ENCODE peak calls at places on chromosomes 6 and 20, in ten cellular contexts. D is nephron progenitor cell; I is heart right ventricle; E is left ventricle myocardium superior; X is T-helper 17 cell; M is GM06990; Q is stimulated activated CD4-positive, alpha-beta T cell treated with anti-CD3 and anti-CD28 coated beads, TNF-alpha, amount 100 ng/mL, for 24 hours; B is CD8-positive, alpha-beta T cell; O is adipocyte; U is ascending aorta. K is an unnamed sample.

GRCh38 chr6:169502445-169502844 is 199.4 kb downstream of the WDR27 start:
- DNase-seq in D (no peak), I (no peak), E (no peak), X (no peak), M (no peak), Q (no peak), B (no peak), O (no peak), U (no peak), K (no peak)

GRCh38 chr20:62875419-62876355 is 14.1 kb upstream of the TCFL5 start:
- DNase-seq in D (peak), I (peak), E (peak), X (peak), M (no peak), Q (no peak), B (no peak), O (peak), U (peak), K (no peak)

GRCh38 chr20:1813101-1813529 is 82.1 kb upstream of the SIRPA start:
- DNase-seq in D (no peak), I (peak), E (peak), X (no peak), M (no peak), Q (no peak), B (no peak), O (peak), U (peak), K (no peak)

GRCh38 chr6:15089569-15090144 is 156.2 kb upstream of the JARID2 start:
- DNase-seq in D (peak), I (no peak), E (no peak), X (no peak), M (no peak), Q (no peak), B (no peak), O (no peak), U (no peak), K (no peak)

GRCh38 chr20:18754030-18754659 is 59.4 kb upstream of the SCP2D1 start:
- DNase-seq in D (no peak), I (no peak), E (no peak), X (no peak), M (no peak), Q (no peak), B (no peak), O (no peak), U (no peak), K (no peak)

GRCh38 chr6:35031611-35032529 is 109.3 kb downstream of the TCP11 start:
- DNase-seq in D (peak), I (no peak), E (no peak), X (no peak), M (no peak), Q (no peak), B (no peak), O (no peak), U (peak), K (no peak)

GRCh38 chr6:27809939-27810767 is 102.0 kb downstream of the OR2B2 start:
- DNase-seq in D (peak), I (peak), E (peak), X (peak), M (peak), Q (peak), B (peak), O (peak), U (peak), K (no peak)

GRCh38 chr6:169571123-169571962 is 130.5 kb downstream of the WDR27 start:
- DNase-seq in D (no peak), I (no peak), E (no peak), X (no peak), M (no peak), Q (no peak), B (no peak), O (peak), U (no peak), K (no peak)

GRCh38 chr6:165665384-165665672 is 2.3 kb upstream of the PDE10A start:
- DNase-seq in D (no peak), I (no peak), E (no peak), X (no peak), M (no peak), Q (no peak), B (no peak), O (no peak), U (no peak), K (no peak)

GRCh38 chr6:23890543-23891227 is 235.3 kb upstream of the NRSN1 start:
- DNase-seq in D (no peak), I (no peak), E (no peak), X (no peak), M (no peak), Q (no peak), B (no peak), O (peak), U (no peak), K (no peak)

GRCh38 chr20:13452470-13453124 is 186.1 kb downstream of the TASP1 start:
- DNase-seq in D (no peak), I (no peak), E (no peak), X (no peak), M (no peak), Q (no peak), B (no peak), O (no peak), U (no peak), K (no peak)

GRCh38 chr20:63232235-63233060 is 3.3 kb upstream of the BIRC7 start:
- DNase-seq in D (no peak), I (peak), E (no peak), X (no peak), M (no peak), Q (no peak), B (no peak), O (peak), U (no peak), K (no peak)

GRCh38 chr20:25553819-25554296 is 31.5 kb downstream of the NINL start:
- DNase-seq in D (peak), I (no peak), E (peak), X (no peak), M (no peak), Q (no peak), B (no peak), O (peak), U (no peak), K (no peak)

GRCh38 chr6:74551896-74552295 is 654.0 kb downstream of the COL12A1 start:
- DNase-seq in D (no peak), I (no peak), E (no peak), X (no peak), M (no peak), Q (no peak), B (no peak), O (peak), U (no peak), K (no peak)

GRCh38 chr6:118672678-118673077 is 21.3 kb upstream of the CEP85L start:
- DNase-seq in D (no peak), I (no peak), E (no peak), X (no peak), M (no peak), Q (no peak), B (no peak), O (no peak), U (no peak), K (no peak)

GRCh38 chr20:52410182-52410647 is 218.6 kb upstream of the ZFP64 start:
- DNase-seq in D (no peak), I (no peak), E (no peak), X (peak), M (no peak), Q (peak), B (peak), O (no peak), U (no peak), K (no peak)

GRCh38 chr20:3165473-3166337 is 6.0 kb upstream of the FASTKD5 start:
- DNase-seq in D (no peak), I (peak), E (peak), X (no peak), M (no peak), Q (no peak), B (no peak), O (no peak), U (no peak), K (no peak)

GRCh38 chr6:100808638-100809275 is 72.4 kb downstream of the ASCC3 start:
- DNase-seq in D (no peak), I (no peak), E (no peak), X (no peak), M (no peak), Q (no peak), B (no peak), O (peak), U (no peak), K (no peak)

GRCh38 chr6:52392944-52393343 is 27.2 kb upstream of the EFHC1 start:
- DNase-seq in D (no peak), I (no peak), E (no peak), X (no peak), M (no peak), Q (no peak), B (no peak), O (peak), U (no peak), K (no peak)

GRCh38 chr6:158153576-158153975 is 14.5 kb downstream of the SERAC1 start:
- DNase-seq in D (no peak), I (no peak), E (no peak), X (no peak), M (no peak), Q (no peak), B (no peak), O (no peak), U (no peak), K (no peak)

GRCh38 chr6:45566882-45567281 is 189.1 kb upstream of the SUPT3H start:
- DNase-seq in D (no peak), I (no peak), E (no peak), X (no peak), M (no peak), Q (no peak), B (no peak), O (peak), U (no peak), K (no peak)

GRCh38 chr6:155541976-155542375 is 86.3 kb upstream of the NOX3 start:
- DNase-seq in D (no peak), I (no peak), E (no peak), X (no peak), M (no peak), Q (no peak), B (no peak), O (no peak), U (no peak), K (no peak)